ENCODE peak calls at places on chromosomes 7 and 10, in six cellular contexts. N is posterior cingulate gyrus; S is activated naive CD8-positive, alpha-beta T cell treated with anti-CD3 and anti-CD28 coated beads, Interleukin-2, amount 50 U/mL, for 24 hours; Z is aorta; T is cardiac muscle cell; D is naive thymus-derived CD4-positive, alpha-beta T cell. B is an unnamed sample.

GRCh38 chr7:114988755-114989154 is 66.9 kb downstream of the MDFIC start:
- DNase-seq in N (no peak), S (no peak), Z (peak; percentile 77), T (no peak), D (no peak), B (no peak)

GRCh38 chr10:63412304-63412703 is 53.5 kb downstream of the JMJD1C start:
- DNase-seq in N (no peak), S (no peak), Z (no peak), T (no peak), D (no peak), B (no peak)

GRCh38 chr10:131178521-131178920 is 133.0 kb downstream of the TCERG1L start:
- DNase-seq in N (no peak), S (no peak), Z (no peak), T (no peak), D (no peak), B (no peak)

GRCh38 chr10:132957981-132958885 is 15.9 kb upstream of the CFAP46 start:
- DNase-seq in N (peak; percentile 41), S (no peak), Z (no peak), T (peak; percentile 82), D (no peak), B (no peak)

GRCh38 chr10:94066411-94066810 is 72.7 kb downstream of the PLCE1 start:
- DNase-seq in N (no peak), S (no peak), Z (no peak), T (peak; percentile 83), D (no peak), B (no peak)

GRCh38 chr7:460374-461117 is 59.1 kb downstream of the PDGFA start:
- DNase-seq in N (peak; percentile 57), S (no peak), Z (peak; percentile 69), T (peak; percentile 34), D (no peak), B (no peak)

GRCh38 chr7:128163473-128163872 is 77.6 kb upstream of the LEP start:
- DNase-seq in N (no peak), S (no peak), Z (no peak), T (no peak), D (no peak), B (no peak)

GRCh38 chr7:25922296-25922695 is 229.7 kb upstream of the NFE2L3 start:
- DNase-seq in N (no peak), S (no peak), Z (no peak), T (no peak), D (no peak), B (no peak)

GRCh38 chr10:60731134-60731883 is 47.0 kb upstream of the CDK1 start:
- DNase-seq in N (no peak), S (no peak), Z (no peak), T (no peak), D (peak; percentile 42), B (no peak)

GRCh38 chr7:45236666-45237065 is 79.1 kb downstream of the RAMP3 start:
- DNase-seq in N (no peak), S (no peak), Z (no peak), T (no peak), D (no peak), B (no peak)

GRCh38 chr7:32890553-32891045 is 961 bp downstream of the KBTBD2 start:
- DNase-seq in N (no peak), S (peak; percentile 24), Z (no peak), T (peak; percentile 54), D (peak; percentile 76), B (no peak)

GRCh38 chr7:132368246-132368900 is 207.9 kb downstream of the PLXNA4 start:
- DNase-seq in N (peak; percentile 76), S (no peak), Z (no peak), T (no peak), D (no peak), B (no peak)

GRCh38 chr7:151225948-151226510 is 976 bp downstream of the ABCF2 start:
- DNase-seq in N (no peak), S (no peak), Z (no peak), T (no peak), D (no peak), B (no peak)

GRCh38 chr10:84156009-84156408 is 16.7 kb downstream of the GHITM start:
- DNase-seq in N (no peak), S (no peak), Z (no peak), T (no peak), D (no peak), B (no peak)

GRCh38 chr7:2920956-2921708 is 77.0 kb upstream of the GNA12 start:
- DNase-seq in N (peak; percentile 68), S (no peak), Z (no peak), T (peak; percentile 31), D (no peak), B (no peak)

B was measured in substantia nigra.